ENCODE peak calls at places on chromosomes 11 and 22, in five cellular contexts. F is GM06990; G is GM12865; S is naive thymus-derived CD4-positive, alpha-beta T cell; V is lower lobe of right lung. T is an unnamed sample.

GRCh38 chr11:100939581-100939980 is 190.0 kb downstream of the PGR start:
- DNase-seq in G (no peak), S (no peak), F (no peak), V (no peak), T (no peak)

GRCh38 chr11:72730243-72730642 is 22.0 kb downstream of the ARAP1 start:
- DNase-seq in S (no peak), F (no peak), V (no peak), G (no peak), T (no peak)

GRCh38 chr11:124535552-124536232 is 7.8 kb downstream of the OR8B12 start:
- DNase-seq in G (no peak), V (no peak), F (no peak), S (no peak), T (no peak)

GRCh38 chr22:31235076-31235475 is 23.0 kb downstream of the LIMK2 start:
- DNase-seq in F (no peak), G (no peak), S (no peak), V (no peak), T (no peak)

GRCh38 chr22:23270798-23271596 is 90.7 kb downstream of the BCR start:
- DNase-seq in G (no peak), F (no peak), S (no peak), V (no peak), T (no peak)

GRCh38 chr11:65504671-65505433 is 6.0 kb downstream of the MALAT1 start:
- DNase-seq in S (no peak), G (peak; percentile 65), F (no peak), V (no peak), T (no peak)

GRCh38 chr22:44837481-44837880 is 85.1 kb downstream of the ARHGAP8 start:
- DNase-seq in G (peak; percentile 11), F (no peak), V (no peak), S (no peak), T (no peak)

GRCh38 chr22:37140686-37141323 is 8.9 kb downstream of the IL2RB start:
- DNase-seq in V (no peak), F (no peak), S (no peak), G (no peak), T (no peak)

GRCh38 chr11:28625532-28625931 is 517.3 kb downstream of the METTL15 start:
- DNase-seq in V (no peak), G (no peak), S (no peak), F (no peak), T (no peak)

GRCh38 chr11:66080055-66080817 is 10.2 kb downstream of the PACS1 start:
- DNase-seq in F (no peak), G (no peak), V (no peak), S (peak; percentile 40), T (no peak)

GRCh38 chr11:64251986-64252837 is 882 bp downstream of the PLCB3 start:
- DNase-seq in S (no peak), F (no peak), G (no peak), V (peak; percentile 76), T (no peak)

GRCh38 chr11:4040461-4040860 is 54.1 kb upstream of the RRM1 start:
- DNase-seq in F (no peak), V (no peak), G (no peak), S (no peak), T (no peak)

GRCh38 chr11:130448416-130449068 is at the start of gene ADAMTS15:
- DNase-seq in V (peak; percentile 89), F (peak; percentile 30), S (no peak), G (peak; percentile 36), T (peak; percentile 54)

GRCh38 chr11:11993814-11994213 is 14.6 kb downstream of the DKK3 start:
- DNase-seq in V (no peak), G (no peak), S (no peak), F (no peak), T (no peak)

GRCh38 chr22:44389181-44389580 is 76.4 kb upstream of the SHISAL1 start:
- DNase-seq in S (no peak), G (no peak), V (peak; percentile 28), F (no peak), T (no peak)

GRCh38 chr11:13207270-13207664 is 70.3 kb upstream of the BMAL1 start:
- DNase-seq in S (no peak), V (no peak), F (no peak), G (no peak), T (no peak)

GRCh38 chr11:44622721-44623258 is 57.3 kb downstream of the CD82 start:
- DNase-seq in V (no peak), S (no peak), F (no peak), G (no peak), T (no peak)

GRCh38 chr11:131498631-131499053 is 128.2 kb downstream of the NTM start:
- DNase-seq in F (no peak), G (no peak), S (no peak), V (no peak), T (no peak)

GRCh38 chr11:46120361-46120710 is 918 bp downstream of the PHF21A start:
- DNase-seq in V (peak; percentile 50), S (no peak), F (no peak), G (no peak), T (no peak)

GRCh38 chr22:38220163-38220562 is 18.4 kb downstream of the MAFF start:
- DNase-seq in G (no peak), S (no peak), F (no peak), V (no peak), T (no peak)

GRCh38 chr11:61532136-61533038 is 23.8 kb downstream of the LRRC10B start:
- DNase-seq in F (no peak), V (no peak), G (peak; percentile 35), S (peak; percentile 40), T (no peak)

GRCh38 chr22:30328466-30329049 is 1.8 kb upstream of the TBC1D10A start:
- DNase-seq in S (no peak), V (no peak), F (no peak), G (no peak), T (no peak)

GRCh38 chr11:47714554-47715081 is 551 bp downstream of the AGBL2 start:
- DNase-seq in S (peak; percentile 18), G (peak; percentile 18), F (no peak), V (no peak), T (no peak)

GRCh38 chr11:61888590-61888989 is 2.8 kb downstream of the FADS3 start:
- DNase-seq in V (no peak), G (no peak), S (no peak), F (no peak), T (no peak)

GRCh38 chr11:5922749-5923426 is 19.2 kb upstream of the OR56A3 start:
- DNase-seq in F (no peak), S (no peak), G (peak; percentile 69), V (no peak), T (no peak)

GRCh38 chr11:64659417-64660144 is 63.4 kb downstream of the NRXN2 start:
- DNase-seq in F (no peak), V (peak; percentile 22), S (no peak), G (no peak), T (no peak)

GRCh38 chr11:35464308-35464707 is 45.0 kb upstream of the SLC1A2 start:
- DNase-seq in S (no peak), V (no peak), F (no peak), G (no peak), T (no peak)

GRCh38 chr11:12448131-12448939 is 71.0 kb downstream of the PARVA start:
- DNase-seq in G (no peak), S (no peak), F (no peak), V (no peak), T (no peak)

GRCh38 chr11:11215944-11216343 is 137.1 kb downstream of the CSNK2A3 start:
- DNase-seq in V (no peak), S (no peak), G (no peak), F (no peak), T (no peak)

GRCh38 chr11:12723410-12724297 is 49.4 kb downstream of the TEAD1 start:
- DNase-seq in F (no peak), S (no peak), G (no peak), V (no peak), T (no peak)

GRCh38 chr11:13076961-13077360 is 67.8 kb downstream of the RASSF10 start:
- DNase-seq in G (no peak), F (no peak), V (no peak), S (no peak), T (no peak)

GRCh38 chr22:49853981-49854791 is 542 bp downstream of the ZBED4 start:
- DNase-seq in G (peak; percentile 44), V (peak; percentile 65), F (peak; percentile 44), S (peak; percentile 45), T (no peak)

GRCh38 chr11:111977141-111978027 is 40.2 kb downstream of the DIXDC1 start:
- DNase-seq in S (peak; percentile 18), F (no peak), V (peak; percentile 73), G (peak; percentile 22), T (no peak)

GRCh38 chr22:40709752-40710413 is 30.6 kb downstream of the MCHR1 start:
- DNase-seq in F (no peak), G (no peak), V (no peak), S (no peak), T (no peak)

DNA sequence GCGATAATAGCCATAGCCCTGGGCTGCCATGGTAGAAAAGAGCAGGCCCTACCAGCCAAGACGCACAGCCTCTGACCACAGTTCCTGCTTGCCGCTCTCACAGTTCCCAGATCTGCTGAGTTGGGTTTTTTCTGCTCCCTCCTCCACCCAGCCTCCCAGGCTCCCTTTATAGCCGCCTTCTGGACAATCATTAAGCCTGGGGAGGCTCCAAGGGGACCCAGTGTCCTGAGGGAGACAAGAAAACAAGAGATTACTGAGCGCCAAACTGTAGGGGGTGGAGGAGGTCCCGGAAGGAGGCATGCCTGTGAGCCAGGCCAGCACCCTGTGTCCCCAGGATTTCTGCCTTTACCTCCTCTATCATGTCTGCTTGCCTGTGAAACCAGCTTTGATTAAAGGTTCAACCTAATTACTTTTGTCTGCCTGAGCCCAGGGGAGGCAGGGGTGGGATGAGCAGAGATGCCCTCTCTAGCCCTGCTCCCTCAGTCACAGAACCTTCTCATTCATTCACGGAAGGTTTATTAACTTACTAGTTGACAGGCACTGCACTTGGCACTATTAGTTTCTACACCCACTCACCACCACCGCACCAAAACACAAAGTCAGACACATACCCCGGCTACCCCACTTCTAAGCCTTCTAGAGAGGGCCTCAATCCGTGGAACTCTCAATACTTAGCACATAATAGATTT is 1.2 kb downstream of the SLC37A4 start:
- DNase-seq in V (no peak), S (peak; percentile 13), G (peak; percentile 28), F (no peak), T (no peak)
- H3K4me3 ChIP-seq in V (peak overlapping the region; percentile 97), S (peak overlapping the region; percentile 91), G (peak overlapping the region; percentile 99), F (peak overlapping the region; percentile 94), T (no peak overlapping the region)

GRCh38 chr11:133082453-133082781 is 449.9 kb downstream of the OPCML start:
- DNase-seq in G (peak; percentile 45), F (no peak), V (peak; percentile 60), S (no peak), T (peak; percentile 17)
- H3K4me3 ChIP-seq in G (no peak overlapping the region), F (no peak overlapping the region), V (no peak overlapping the region), S (no peak overlapping the region), T (no peak overlapping the region)

GRCh38 chr11:86803136-86803535 is 2.8 kb downstream of the PRSS23 start:
- DNase-seq in V (no peak), G (no peak), F (no peak), S (no peak), T (no peak)
- H3K4me3 ChIP-seq in V (peak overlapping the region; percentile 61), G (no peak overlapping the region), F (no peak overlapping the region), S (no peak overlapping the region), T (no peak overlapping the region)

DNA sequence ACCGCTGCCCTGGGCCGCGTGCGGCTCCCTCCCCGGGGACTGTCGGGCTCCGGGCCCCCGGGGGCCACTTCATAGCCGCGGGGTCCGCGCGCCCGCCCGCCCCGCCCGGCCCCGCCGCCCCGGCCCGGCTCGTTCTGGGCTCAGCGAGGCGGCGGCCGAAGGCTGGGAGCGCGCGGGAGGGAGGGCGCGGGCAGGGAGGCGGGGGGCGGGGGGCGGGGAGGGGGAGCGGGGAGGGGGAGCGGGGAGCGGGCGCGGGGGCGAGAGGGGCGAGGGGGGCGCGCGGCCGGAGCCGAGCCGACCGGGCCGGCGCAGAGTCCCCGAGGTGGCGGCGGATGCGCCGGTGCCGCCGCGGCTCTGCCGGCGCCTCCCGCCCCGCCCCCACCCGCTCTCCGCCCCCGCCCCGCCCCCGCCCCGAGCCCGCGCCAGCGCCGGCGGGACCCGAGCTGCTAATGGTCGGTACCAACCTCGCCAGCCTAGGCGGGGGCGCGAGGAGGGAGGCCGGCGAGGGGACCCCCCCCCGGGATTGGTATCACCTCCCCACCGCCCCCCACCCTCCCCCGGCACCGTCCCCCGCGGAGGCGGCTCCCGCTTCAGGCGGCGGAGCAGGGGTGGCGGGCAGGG is at the start of gene B3GAT1:
- DNase-seq in G (no peak), F (no peak), S (no peak), V (no peak), T (no peak)
- H3K4me3 ChIP-seq in G (no peak within 1 kb of the TSS), F (no peak within 1 kb of the TSS), S (peak within 1 kb of the TSS; percentile 33), V (peak within 1 kb of the TSS; percentile 46), T (peak within 1 kb of the TSS; percentile 48)

T was measured in Jurkat, Clone E6-1.